ENCODE peak calls at places on chromosomes 4 and X, in six cellular contexts. G is BJ, F is EH, A is M059J, P is right cardiac atrium, C is WTC11. U is an unnamed sample.

GRCh38 chr4:25367004-25367621 is 9.9 kb upstream of the ANAPC4 start:
- DNase-seq in C (no peak), G (no peak), F (peak), A (peak), P (no peak), U (peak)

GRCh38 chrX:101291204-101291603 is at the start of gene TAF7L:
- DNase-seq in P (peak), A (no peak), C (no peak), G (no peak), F (no peak), U (no peak)

GRCh38 chr4:45692131-45692530 is 431.7 kb downstream of the GABRG1 start:
- DNase-seq in C (no peak), G (no peak), A (no peak), P (no peak), F (no peak), U (no peak)

GRCh38 chr4:26372076-26372475 is 51.3 kb downstream of the RBPJ start:
- DNase-seq in P (no peak), C (no peak), F (no peak), A (no peak), G (no peak), U (no peak)

GRCh38 chrX:14777484-14777883 is 95.4 kb downstream of the FANCB start:
- DNase-seq in F (peak), A (peak), G (no peak), P (no peak), C (no peak), U (no peak)

GRCh38 chr4:108619372-108620100 is 840 bp upstream of the RPL34 start:
- DNase-seq in P (no peak), F (no peak), A (no peak), G (no peak), C (no peak), U (no peak)

GRCh38 chr4:56434599-56435000 is 815 bp downstream of the PPAT start:
- DNase-seq in P (no peak), A (peak), C (no peak), G (no peak), F (no peak), U (no peak)

GRCh38 chrX:134026732-134027311 is 41.4 kb upstream of the GPC3 start:
- DNase-seq in F (peak), A (peak), G (no peak), P (no peak), C (peak), U (peak)

GRCh38 chrX:28225508-28225907 is 244.3 kb upstream of the DCAF8L1 start:
- DNase-seq in C (no peak), F (no peak), G (no peak), A (no peak), P (no peak), U (no peak)

GRCh38 chr4:78720994-78721677 is 55.0 kb upstream of the BMP2K start:
- DNase-seq in F (no peak), C (no peak), G (no peak), P (peak), A (no peak), U (no peak)

GRCh38 chr4:63275491-63275890 is 1133.8 kb downstream of the TECRL start:
- DNase-seq in G (no peak), C (peak), A (no peak), P (peak), F (no peak), U (no peak)

GRCh38 chr4:78938868-78939666 is at the start of gene PAQR3:
- DNase-seq in P (peak), A (peak), F (peak), C (peak), G (no peak), U (peak)

GRCh38 chr4:55866973-55867574 is 13.6 kb downstream of the EXOC1 start:
- DNase-seq in A (peak), G (no peak), C (no peak), F (peak), P (no peak), U (peak)

GRCh38 chr4:2408976-2409375 is 9.5 kb downstream of the ZFYVE28 start:
- DNase-seq in C (no peak), P (peak), G (no peak), F (no peak), A (no peak), U (no peak)

GRCh38 chr4:142474398-142475087 is 371.6 kb downstream of the INPP4B start:
- DNase-seq in G (no peak), P (no peak), C (no peak), F (no peak), A (peak), U (peak)

GRCh38 chrX:70313503-70313902 is 23.6 kb downstream of the KIF4A start:
- DNase-seq in C (no peak), G (peak), A (peak), P (no peak), F (peak), U (peak)

GRCh38 chr4:88341227-88342192 is 37.1 kb upstream of the HERC6 start:
- DNase-seq in C (no peak), P (peak), A (peak), G (peak), F (peak), U (peak)

GRCh38 chrX:23333842-23334535 is 660 bp upstream of the PTCHD1 start:
- DNase-seq in F (no peak), P (peak), A (no peak), C (peak), G (no peak), U (no peak)

GRCh38 chrX:153245288-153245731 is 66.2 kb downstream of the MAGEA1 start:
- DNase-seq in F (peak), P (peak), G (no peak), A (peak), C (peak), U (peak)

GRCh38 chrX:68995780-68996551 is 167.1 kb downstream of the EFNB1 start:
- DNase-seq in F (peak), P (peak), G (no peak), A (peak), C (no peak), U (peak)

GRCh38 chr4:4990857-4991540 is 28.3 kb downstream of the CYTL1 start:
- DNase-seq in P (peak), C (no peak), A (peak), F (peak), G (peak), U (peak)

GRCh38 chr4:23881674-23882337 is 8.0 kb downstream of the PPARGC1A start:
- DNase-seq in F (no peak), P (no peak), C (no peak), A (peak), G (no peak), U (no peak)

GRCh38 chrX:46400530-46400929 is 144.7 kb downstream of the ZNF674 start:
- DNase-seq in F (no peak), G (no peak), P (no peak), A (no peak), C (no peak), U (no peak)

GRCh38 chrX:156005144-156005543 is 7.6 kb downstream of the IL9R start:
- DNase-seq in G (no peak), C (no peak), F (no peak), A (no peak), P (no peak), U (no peak)

GRCh38 chrX:320126-320783 is 1.7 kb upstream of the GTPBP6 start:
- DNase-seq in C (peak), A (no peak), P (peak), F (peak), G (no peak), U (no peak)

GRCh38 chr4:125736057-125736456 is 421.3 kb downstream of the FAT4 start:
- DNase-seq in C (no peak), F (peak), P (no peak), A (peak), G (no peak), U (no peak)

GRCh38 chr4:176837176-176837915 is 44.6 kb upstream of the VEGFC start:
- DNase-seq in A (peak), G (no peak), C (no peak), F (peak), P (no peak), U (peak)

GRCh38 chrX:151974336-151975227 is at the start of gene GABRE:
- DNase-seq in C (peak), P (peak), G (no peak), A (peak), F (peak), U (peak)

GRCh38 chr4:187380181-187380581 is 615.4 kb upstream of the ZFP42 start:
- DNase-seq in A (no peak), P (no peak), G (no peak), F (peak), C (peak), U (peak)

GRCh38 chrX:41526925-41527324 is 79.8 kb downstream of the NYX start:
- DNase-seq in G (peak), A (peak), F (peak), P (no peak), C (no peak), U (peak)

GRCh38 chr4:156677136-156677535 is 294.5 kb downstream of the PDGFC start:
- DNase-seq in P (no peak), A (peak), G (no peak), F (peak), C (peak), U (peak)

GRCh38 chrX:137568741-137569469 is 3.0 kb downstream of the ZIC3 start:
- DNase-seq in G (no peak), P (no peak), C (no peak), F (no peak), A (no peak), U (no peak)

GRCh38 chrX:46683023-46683422 is 75.9 kb downstream of the SLC9A7 start:
- DNase-seq in A (peak), P (no peak), F (peak), G (no peak), C (peak), U (peak)

U was measured in RPMI7951.